ENCODE peak calls at places on chromosomes 3 and 15, in four cellular contexts. V is WTC11, R is HepG2, T is K562. D is an unnamed sample.

GRCh38 chr3:159971311-159971710 is 17.3 kb upstream of the IL12A start:
- DNase-seq in V (no peak), R (no peak), T (no peak), D (no peak)

GRCh38 chr3:144364797-144365196 is 393.2 kb downstream of the DIPK2A start:
- DNase-seq in V (no peak), R (no peak), T (no peak), D (no peak)

GRCh38 chr3:158097141-158097540 is 9.1 kb downstream of the SHOX2 start:
- DNase-seq in V (no peak), R (no peak), T (no peak), D (no peak)

GRCh38 chr3:99645277-99646106 is 7.1 kb downstream of the COL8A1 start:
- DNase-seq in V (peak), R (peak), T (peak), D (peak)

GRCh38 chr3:129593595-129594339 is 12.7 kb downstream of the PLXND1 start:
- DNase-seq in V (no peak), R (peak), T (no peak), D (peak)

GRCh38 chr15:64000183-64000710 is 46.0 kb downstream of the DAPK2 start:
- DNase-seq in V (no peak), R (peak), T (no peak), D (no peak)

GRCh38 chr3:8619548-8619947 is 25.1 kb downstream of the SSUH2 start:
- DNase-seq in V (no peak), R (no peak), T (no peak), D (no peak)

GRCh38 chr15:38796589-38796988 is 232.0 kb upstream of the RASGRP1 start:
- DNase-seq in V (no peak), R (no peak), T (no peak), D (no peak)

GRCh38 chr15:93835378-93835777 is 396.0 kb upstream of the MCTP2 start:
- DNase-seq in V (no peak), R (no peak), T (no peak), D (no peak)

GRCh38 chr3:138042043-138042442 is 32.1 kb downstream of the CLDN18 start:
- DNase-seq in V (no peak), R (no peak), T (no peak), D (no peak)

GRCh38 chr15:31478781-31479221 is 152.2 kb downstream of the KLF13 start:
- DNase-seq in V (no peak), R (no peak), T (no peak), D (no peak)

GRCh38 chr3:17238029-17238428 is 353.3 kb downstream of the PLCL2 start:
- DNase-seq in V (peak), R (no peak), T (no peak), D (no peak)

GRCh38 chr15:45855210-45855906 is 220.5 kb downstream of the SQOR start:
- DNase-seq in V (no peak), R (peak), T (no peak), D (no peak)

GRCh38 chr15:45857295-45857694 is 222.5 kb downstream of the SQOR start:
- DNase-seq in V (no peak), R (no peak), T (no peak), D (no peak)

GRCh38 chr15:45858491-45858890 is 223.7 kb downstream of the SQOR start:
- DNase-seq in V (no peak), R (no peak), T (no peak), D (no peak)

GRCh38 chr15:45854455-45855202 is 219.8 kb downstream of the SQOR start:
- DNase-seq in V (no peak), R (no peak), T (no peak), D (no peak)

GRCh38 chr15:45855907-45856579 is 221.2 kb downstream of the SQOR start:
- DNase-seq in V (no peak), R (no peak), T (no peak), D (no peak)
- TF ChIP-seq ELF4 in V (no peak), R (no peak), T (no peak), D (no peak)

GRCh38 chr3:125428216-125428830 is 53.2 kb upstream of the ZNF148 start:
- DNase-seq in V (no peak), R (no peak), T (no peak), D (no peak)

GRCh38 chr3:125433611-125434041 is 58.5 kb upstream of the ZNF148 start:
- DNase-seq in V (no peak), R (no peak), T (peak), D (no peak)

GRCh38 chr3:125433091-125433534 is 58.0 kb upstream of the ZNF148 start:
- DNase-seq in V (no peak), R (no peak), T (peak), D (no peak)

GRCh38 chr3:125431912-125432587 is 56.9 kb upstream of the ZNF148 start:
- DNase-seq in V (no peak), R (peak), T (no peak), D (no peak)

GRCh38 chr3:125431391-125431790 is 56.3 kb upstream of the ZNF148 start:
- DNase-seq in V (no peak), R (no peak), T (no peak), D (no peak)
- TF ChIP-seq ELF4 in V (no peak), R (no peak), T (no peak), D (no peak)

GRCh38 chr3:169618894-169619792 is 44.4 kb downstream of the MECOM start:
- DNase-seq in V (no peak), R (no peak), T (no peak), D (peak)
- TF ChIP-seq ELF4 in V (no peak), R (no peak), T (no peak), D (no peak)

DNA sequence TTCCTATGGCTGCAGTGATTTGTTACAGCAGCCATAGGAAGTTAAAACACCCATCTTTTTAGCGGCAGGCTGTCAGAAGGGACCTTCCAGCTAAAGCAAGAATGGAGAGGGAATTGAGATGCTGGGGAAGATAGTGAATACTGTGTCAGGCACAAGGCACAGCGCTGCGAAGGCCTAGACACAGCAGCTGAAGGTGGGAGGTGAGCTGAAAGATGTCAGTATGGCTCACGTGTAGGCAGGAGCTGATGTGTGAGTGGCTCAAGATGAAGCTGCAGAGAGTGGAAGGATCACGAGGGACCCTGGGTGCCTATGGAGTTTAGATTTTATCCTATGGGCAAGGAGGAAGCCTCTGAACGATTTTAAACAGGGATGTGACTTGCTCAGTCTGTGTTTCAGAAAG is 44.3 kb downstream of the NMNAT3 start:
- DNase-seq in V (no peak), R (no peak), T (no peak), D (no peak)
- TF ChIP-seq ELF4 in V (no peak), R (no peak), T (no peak), D (no peak)

DNA sequence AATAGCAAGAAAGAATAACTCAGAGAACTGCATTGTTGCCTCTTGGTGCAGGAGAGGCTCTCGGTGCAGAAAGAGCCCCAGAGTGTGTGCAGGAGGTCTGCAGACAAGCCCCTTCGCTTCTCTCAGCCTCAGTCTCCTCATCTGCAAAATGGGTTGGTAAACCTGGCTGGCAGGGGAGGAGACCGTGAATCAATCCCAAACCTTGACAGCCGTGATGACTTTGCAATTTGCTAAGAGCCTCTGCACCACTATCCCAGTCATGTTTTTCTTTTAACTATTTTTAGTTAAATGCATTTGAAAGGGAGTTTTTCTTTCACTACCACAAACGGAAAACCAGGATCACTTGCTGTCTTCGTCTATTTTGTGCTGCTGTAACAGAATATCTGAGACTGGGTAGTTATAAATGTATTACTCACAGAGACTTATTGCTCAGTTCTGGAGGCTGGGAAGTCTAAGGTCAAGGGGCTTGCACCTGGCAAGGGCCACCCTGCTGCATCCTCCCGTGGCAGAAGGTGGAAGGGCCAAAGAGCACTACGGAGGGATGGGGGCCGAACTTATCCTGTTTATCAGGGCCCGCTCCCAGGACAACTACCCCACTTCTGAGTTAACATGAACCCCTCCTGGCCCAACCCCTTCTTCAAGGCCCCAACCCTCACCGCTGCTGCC is 14.2 kb upstream of the IQSEC1 start:
- DNase-seq in V (no peak), R (no peak), T (peak), D (no peak)
- TF ChIP-seq ELF4 in V (no peak), R (no peak), T (no peak), D (no peak)

GRCh38 chr3:30551266-30551665 is 55.1 kb upstream of the TGFBR2 start:
- DNase-seq in V (no peak), R (no peak), T (no peak), D (no peak)
- TF ChIP-seq ELF4 in V (no peak), R (no peak), T (no peak), D (no peak)

GRCh38 chr3:127612966-127613365 is 14.8 kb downstream of the MCM2 start:
- DNase-seq in V (no peak), R (no peak), T (no peak), D (no peak)
- TF ChIP-seq ELF4 in V (no peak), R (no peak), T (no peak), D (no peak)

DNA sequence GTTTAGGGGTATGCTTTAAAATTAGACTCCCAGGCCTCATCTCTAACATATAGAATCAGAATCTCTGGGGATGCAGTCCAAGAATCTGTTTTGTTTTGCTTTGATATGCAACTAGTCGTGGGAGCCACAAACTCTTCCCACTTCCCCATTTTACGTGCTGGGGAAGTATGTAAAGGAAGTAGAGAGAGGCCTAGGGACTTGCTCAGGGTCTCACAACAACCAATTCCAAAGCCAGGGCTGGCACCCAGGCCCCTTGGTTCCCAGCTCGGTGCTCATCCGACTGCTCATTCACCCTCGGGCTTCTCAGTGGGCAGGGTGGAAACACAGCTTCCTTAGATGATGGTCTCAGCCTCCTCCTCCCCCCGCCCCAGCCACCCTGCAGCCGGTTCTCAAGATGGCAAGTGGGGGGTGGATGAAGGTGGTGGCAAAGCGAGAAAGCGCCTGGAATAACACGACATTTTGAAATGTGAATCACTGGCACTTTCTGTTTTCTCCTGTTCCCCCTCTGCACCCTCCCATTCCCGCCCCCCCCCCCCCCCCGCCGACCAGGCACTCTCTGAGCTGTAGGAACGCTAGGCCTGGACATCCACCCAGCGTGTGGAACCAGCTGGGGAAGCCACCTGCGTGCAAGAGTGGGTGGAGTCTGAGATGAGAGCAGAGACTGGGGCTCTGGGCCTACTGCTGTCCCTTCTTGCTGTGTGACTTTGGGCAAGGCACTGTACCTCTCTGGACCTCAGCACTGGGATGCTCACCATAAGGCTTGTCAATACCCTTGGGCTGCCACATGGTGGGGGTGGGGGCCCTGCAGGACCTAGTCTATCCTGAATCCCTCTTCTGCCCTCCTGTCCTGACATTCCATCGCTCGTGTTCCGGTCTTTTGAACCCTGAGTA is 214.5 kb downstream of the RPLP1 start:
- DNase-seq in V (no peak), R (no peak), T (no peak), D (no peak)
- TF ChIP-seq ELF4 in V (no peak), R (no peak), T (no peak), D (no peak)

GRCh38 chr15:82942691-82943090 is 9.8 kb downstream of the HOMER2 start:
- DNase-seq in V (no peak), R (peak), T (no peak), D (no peak)
- TF ChIP-seq ELF4 in V (no peak), R (no peak), T (no peak), D (no peak)

DNA sequence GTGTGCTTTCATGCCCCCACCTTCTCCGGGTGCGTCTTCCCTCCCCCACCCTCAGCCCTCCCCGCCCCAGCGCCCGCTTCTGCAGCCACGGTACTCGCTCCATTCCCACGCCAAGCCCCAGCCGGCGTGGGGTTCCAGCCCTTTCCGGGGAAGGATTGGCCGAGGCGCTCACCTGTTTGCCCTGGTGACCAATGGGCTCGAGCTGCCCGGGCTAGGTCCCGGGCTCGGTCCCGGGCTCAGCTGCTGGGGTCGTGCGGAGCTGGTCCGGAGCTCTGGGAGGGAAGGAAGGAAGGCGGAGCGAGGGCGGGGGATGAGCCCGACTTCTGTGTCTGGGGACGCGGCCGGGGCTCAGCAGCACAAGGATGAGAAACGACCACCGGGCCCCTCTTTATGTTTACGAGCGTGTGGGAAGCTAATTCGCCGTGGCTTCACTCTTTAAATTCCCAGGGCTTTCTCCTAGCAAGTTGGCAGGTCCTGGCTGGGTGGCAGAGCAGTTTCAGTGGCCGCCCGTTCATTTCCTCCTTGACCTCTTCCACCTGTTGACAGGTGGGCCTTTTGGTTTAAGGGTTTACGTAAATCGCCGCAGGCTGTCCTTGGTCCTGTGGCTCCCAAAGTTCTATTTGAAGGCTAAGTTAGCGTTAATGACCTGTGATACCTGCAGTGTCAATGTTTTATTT is at the start of gene IGSF10:
- DNase-seq in V (peak), R (no peak), T (peak), D (peak)
- TF ChIP-seq ELF4 in V (no peak), R (no peak), T (no peak), D (no peak)

D was measured in HEK293T.